ENCODE peak calls at places on chromosomes 16 and 17, in four cellular contexts. Y is fibroblast of lung; Q is AG09309; J is CD4-positive, alpha-beta T cell. M is an unnamed sample.

GRCh38 chr17:59845595-59846390 is 47.0 kb downstream of the TUBD1 start:
- DNase-seq in Y (peak; percentile 93), Q (no peak), J (no peak), M (peak; percentile 77)

GRCh38 chr17:75843577-75844529 is at the start of gene UNC13D:
- DNase-seq in Y (no peak), Q (no peak), J (peak; percentile 71), M (peak; percentile 36)

GRCh38 chr16:67993207-67994036 is 5.9 kb downstream of the DPEP2 start:
- DNase-seq in Y (peak; percentile 60), Q (no peak), J (peak; percentile 79), M (peak; percentile 85)

GRCh38 chr17:41421116-41421515 is 3.3 kb downstream of the KRT37 start:
- DNase-seq in Y (no peak), Q (no peak), J (no peak), M (no peak)

GRCh38 chr16:86392751-86393150 is 117.6 kb upstream of the FOXF1 start:
- DNase-seq in Y (no peak), Q (no peak), J (no peak), M (no peak)

GRCh38 chr16:86874141-86874540 is 295.8 kb downstream of the FOXL1 start:
- DNase-seq in Y (no peak), Q (no peak), J (no peak), M (peak; percentile 67)

GRCh38 chr17:50778471-50778870 is 11.2 kb upstream of the ANKRD40CL start:
- DNase-seq in Y (no peak), Q (no peak), J (no peak), M (no peak)

GRCh38 chr16:66741971-66742396 is 9.4 kb downstream of the DYNC1LI2 start:
- DNase-seq in Y (no peak), Q (no peak), J (no peak), M (no peak)

GRCh38 chr16:9151597-9151996 is 60.2 kb downstream of the HAPSTR1 start:
- DNase-seq in Y (peak; percentile 71), Q (no peak), J (no peak), M (no peak)

GRCh38 chr16:29743827-29744531 is 1.8 kb downstream of the C16orf54 start:
- DNase-seq in Y (no peak), Q (no peak), J (no peak), M (no peak)

GRCh38 chr17:81018044-81018802 is 16.7 kb upstream of the BAIAP2 start:
- DNase-seq in Y (peak; percentile 49), Q (no peak), J (peak; percentile 42), M (no peak)

GRCh38 chr17:65131946-65132345 is 5.2 kb upstream of the RGS9 start:
- DNase-seq in Y (peak; percentile 80), Q (peak; percentile 87), J (no peak), M (no peak)

GRCh38 chr16:89828199-89828869 is at the start of gene SPIRE2:
- DNase-seq in Y (peak; percentile 64), Q (peak; percentile 21), J (peak; percentile 56), M (peak; percentile 82)

GRCh38 chr16:30969246-30969842 is 11.8 kb downstream of the SETD1A start:
- DNase-seq in Y (no peak), Q (no peak), J (no peak), M (no peak)

GRCh38 chr17:40191237-40192208 is 14.3 kb downstream of the RAPGEFL1 start:
- DNase-seq in Y (peak; percentile 78), Q (no peak), J (peak; percentile 63), M (no peak)

GRCh38 chr16:75053791-75054555 is 55.1 kb downstream of the ZNRF1 start:
- DNase-seq in Y (no peak), Q (no peak), J (no peak), M (peak; percentile 55)

GRCh38 chr17:62781356-62781755 is 26.8 kb downstream of the MARCHF10 start:
- DNase-seq in Y (peak; percentile 83), Q (no peak), J (no peak), M (no peak)

GRCh38 chr17:80445152-80446110 is 30.5 kb downstream of the ENDOV start:
- DNase-seq in Y (no peak), Q (no peak), J (no peak), M (no peak)

GRCh38 chr16:64983983-64984382 is 137.9 kb downstream of the CDH11 start:
- DNase-seq in Y (peak; percentile 85), Q (peak; percentile 57), J (no peak), M (no peak)

GRCh38 chr16:81599034-81599744 is 154.6 kb downstream of the CMIP start:
- DNase-seq in Y (no peak), Q (no peak), J (no peak), M (no peak)

GRCh38 chr16:87407511-87408112 is 15.5 kb downstream of the MAP1LC3B start:
- DNase-seq in Y (no peak), Q (no peak), J (no peak), M (peak; percentile 83)

GRCh38 chr17:78748730-78749317 is 33.2 kb downstream of the CYTH1 start:
- DNase-seq in Y (peak; percentile 77), Q (no peak), J (peak; percentile 71), M (no peak)

GRCh38 chr16:78705694-78706093 is 606.2 kb downstream of the WWOX start:
- DNase-seq in Y (peak; percentile 55), Q (no peak), J (no peak), M (no peak)

GRCh38 chr17:42019509-42020404 is at the start of gene NKIRAS2:
- DNase-seq in Y (peak; percentile 89), Q (no peak), J (peak; percentile 92), M (peak; percentile 99)

GRCh38 chr16:75267631-75268264 is 16.3 kb upstream of the BCAR1 start:
- DNase-seq in Y (peak; percentile 56), Q (no peak), J (no peak), M (peak; percentile 76)

GRCh38 chr16:1823821-1824220 is 2.8 kb downstream of the HAGH start:
- DNase-seq in Y (peak; percentile 56), Q (no peak), J (no peak), M (peak; percentile 60)
- TF ChIP-seq CTCF in Y (no peak), Q (peak; percentile 24), J (no peak), M (no peak)

GRCh38 chr16:71648921-71649320 is 22.9 kb downstream of the MARVELD3 start:
- DNase-seq in Y (no peak), Q (no peak), J (no peak), M (peak; percentile 18)

GRCh38 chr16:71647391-71647790 is 21.4 kb downstream of the MARVELD3 start:
- DNase-seq in Y (no peak), Q (no peak), J (no peak), M (no peak)

GRCh38 chr16:71645450-71645849 is 19.5 kb downstream of the MARVELD3 start:
- DNase-seq in Y (peak; percentile 20), Q (no peak), J (no peak), M (peak; percentile 36)

DNA sequence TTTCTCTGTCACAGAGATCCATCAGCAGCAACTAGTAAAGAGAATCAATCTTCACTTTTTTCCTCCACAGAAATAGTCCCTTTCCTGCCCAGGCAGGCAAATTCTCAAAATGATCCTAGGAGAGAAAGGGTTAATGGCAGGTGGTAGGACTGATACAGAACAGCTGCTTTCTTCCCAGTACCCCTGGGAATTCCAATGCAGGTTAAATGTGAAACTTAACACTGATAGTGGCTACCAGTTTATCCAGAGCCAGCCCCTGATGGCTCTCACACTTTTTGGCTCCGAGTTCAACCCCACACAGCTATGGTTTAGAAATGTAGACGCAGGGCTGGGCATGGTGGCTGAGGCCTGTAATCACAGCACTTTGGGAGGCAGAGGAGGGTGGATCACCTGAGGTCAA is 22.2 kb downstream of the MARVELD3 start:
- DNase-seq in Y (no peak), Q (no peak), J (no peak), M (no peak)
- TF ChIP-seq CTCF in Y (no peak), Q (no peak), J (no peak), M (no peak)

GRCh38 chr17:44602970-44603369 is 45.7 kb downstream of the FZD2 start:
- DNase-seq in Y (no peak), Q (no peak), J (no peak), M (no peak)
- TF ChIP-seq CTCF in Y (no peak), Q (no peak), J (no peak), M (no peak)

DNA sequence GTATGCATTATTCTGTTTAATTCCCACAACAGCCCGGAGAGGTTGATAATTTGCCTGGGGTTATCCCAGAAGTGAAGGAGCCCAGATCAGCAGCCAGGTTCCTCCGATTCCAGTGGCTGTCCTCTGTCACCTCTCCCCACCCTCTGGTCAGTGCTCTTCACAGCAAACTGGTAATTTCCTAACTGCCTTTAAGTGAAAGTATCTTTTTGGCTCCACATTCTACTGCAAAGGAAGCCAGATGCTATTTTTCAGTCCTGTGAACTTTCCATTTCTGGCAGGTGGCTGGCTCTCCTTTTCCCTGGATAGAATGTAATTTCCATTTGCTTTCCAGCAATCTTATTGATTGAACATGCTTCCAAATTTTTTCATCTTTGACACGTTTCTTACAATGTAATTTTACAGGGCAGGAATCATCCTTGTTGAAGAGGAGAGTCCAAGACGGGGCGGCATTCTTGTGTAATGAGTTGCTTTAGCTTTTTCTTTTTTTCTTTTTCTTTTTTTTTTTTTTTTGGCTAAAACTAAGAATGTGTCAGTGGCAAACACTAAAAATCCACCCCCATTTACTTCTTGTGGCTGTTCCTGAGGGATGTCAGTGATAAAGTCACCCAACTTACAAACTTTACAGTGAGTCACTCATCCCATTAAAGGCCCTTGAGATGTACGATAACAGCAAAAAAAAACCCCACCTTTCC is 29.6 kb upstream of the PRKCA start:
- DNase-seq in Y (peak; percentile 70), Q (peak; percentile 71), J (no peak), M (no peak)
- TF ChIP-seq CTCF in Y (no peak), Q (no peak), J (no peak), M (no peak)

DNA sequence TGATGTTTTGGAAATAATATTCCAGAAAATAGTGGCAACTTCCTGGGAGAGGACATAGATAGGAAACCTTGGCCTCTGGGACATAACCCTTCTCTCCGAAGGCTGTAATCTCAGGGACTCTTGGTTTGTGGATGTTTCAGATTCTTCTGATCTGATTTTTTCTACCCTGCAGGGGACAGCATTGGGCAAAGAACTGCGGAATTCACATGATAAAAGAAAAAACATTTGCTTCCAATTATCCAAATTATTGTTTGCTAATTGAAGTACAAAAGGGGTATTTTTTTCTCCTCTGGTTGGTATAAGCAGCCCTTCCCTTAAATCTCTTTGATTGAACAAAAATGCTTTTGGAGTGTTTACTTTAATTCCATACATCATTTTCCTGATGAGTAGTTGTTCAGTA is 251.7 kb upstream of the IRX3 start:
- DNase-seq in Y (no peak), Q (no peak), J (no peak), M (no peak)
- TF ChIP-seq CTCF in Y (no peak), Q (peak; percentile 51), J (no peak), M (no peak)

GRCh38 chr17:16285646-16286008 is 67.6 kb downstream of the CENPV start:
- DNase-seq in Y (no peak), Q (no peak), J (no peak), M (no peak)
- TF ChIP-seq CTCF in Y (peak; percentile 45), Q (peak; percentile 48), J (peak; percentile 35), M (peak; percentile 44)

M was measured in Calu3.